ENCODE peak calls at places on chromosomes 7 and 10, in nine cellular contexts. I is sciatic nerve; Y is IMR-90; Q is DMS53; S is midbrain; T is activated CD4-positive, alpha-beta T cell treated with anti-CD3 and anti-CD28 coated beads, Interleukin-2, amount 10 ng/mL, durations not matched to agents 7 days and 5 days; O is CD8-positive, alpha-beta memory T cell; N is MM.1S; B is ELR. M is an unnamed sample.

GRCh38 chr10:77328272-77328816 is 309.3 kb downstream of the KCNMA1 start:
- DNase-seq in Y (peak; percentile 48), T (peak; percentile 16), B (peak; percentile 42), N (peak; percentile 37), I (no peak), O (no peak), Q (peak; percentile 52), S (no peak), M (peak; percentile 6)

GRCh38 chr7:81618400-81619014 is 151.3 kb downstream of the HGF start:
- DNase-seq in Q (peak; percentile 73), T (no peak), B (peak; percentile 93), S (no peak), I (no peak), O (no peak), Y (peak; percentile 98), N (no peak), M (no peak)

GRCh38 chr7:68504766-68505165 is 1093.5 kb upstream of the AUTS2 start:
- DNase-seq in B (no peak), N (no peak), Y (no peak), Q (no peak), T (no peak), O (no peak), S (no peak), I (no peak), M (no peak)

GRCh38 chr7:37182011-37182478 is 266.6 kb downstream of the ELMO1 start:
- DNase-seq in N (peak; percentile 56), T (peak; percentile 82), B (peak; percentile 72), I (peak; percentile 89), Q (peak; percentile 91), Y (peak; percentile 61), O (peak; percentile 73), S (peak; percentile 80), M (peak; percentile 92)

GRCh38 chr7:83547526-83547925 is 101.4 kb downstream of the SEMA3E start:
- DNase-seq in S (no peak), I (no peak), B (peak; percentile 20), N (peak; percentile 87), Q (peak; percentile 96), Y (peak; percentile 39), T (no peak), O (no peak), M (peak; percentile 29)

GRCh38 chr7:107799645-107800264 is 3.3 kb downstream of the SLC26A3 start:
- DNase-seq in O (no peak), Y (no peak), Q (no peak), B (no peak), I (no peak), S (no peak), N (no peak), T (no peak), M (no peak)

GRCh38 chr7:96224073-96224472 is 97.8 kb downstream of the SLC25A13 start:
- DNase-seq in Q (no peak), N (no peak), T (no peak), Y (no peak), O (no peak), I (no peak), B (no peak), S (no peak), M (no peak)

GRCh38 chr7:98000356-98000755 is 10.4 kb upstream of the OCM2 start:
- DNase-seq in N (peak; percentile 72), Q (no peak), S (no peak), I (no peak), O (no peak), T (no peak), B (no peak), Y (no peak), M (no peak)

GRCh38 chr10:52774600-52775106 is 2.1 kb upstream of the MBL2 start:
- DNase-seq in N (no peak), O (no peak), Q (no peak), Y (no peak), B (no peak), S (no peak), I (no peak), T (no peak), M (no peak)

GRCh38 chr7:78386520-78386919 is 587.9 kb downstream of the PHTF2 start:
- DNase-seq in S (no peak), O (no peak), N (no peak), B (no peak), I (no peak), Q (no peak), Y (no peak), T (no peak), M (no peak)

GRCh38 chr7:125644113-125644512 is 714.5 kb upstream of the POT1 start:
- DNase-seq in Y (no peak), N (no peak), I (no peak), O (no peak), B (no peak), T (no peak), S (no peak), Q (peak; percentile 48), M (no peak)

GRCh38 chr7:8263048-8263447 is 1.1 kb upstream of the ICA1 start:
- DNase-seq in N (no peak), S (no peak), T (no peak), I (no peak), B (no peak), Q (peak; percentile 65), Y (no peak), O (no peak), M (no peak)

GRCh38 chr10:78944658-78945333 is 124.0 kb upstream of the ZMIZ1 start:
- DNase-seq in Q (no peak), T (no peak), B (peak; percentile 79), Y (peak; percentile 98), N (no peak), O (no peak), I (peak; percentile 76), S (peak; percentile 10), M (no peak)

GRCh38 chr7:17989546-17989945 is 38.1 kb downstream of the PRPS1L1 start:
- DNase-seq in Q (no peak), O (no peak), I (no peak), S (no peak), B (peak; percentile 56), Y (peak; percentile 31), N (no peak), T (no peak), M (no peak)

GRCh38 chr10:110123594-110123993 is 83.8 kb upstream of the MXI1 start:
- DNase-seq in B (no peak), S (no peak), Q (no peak), O (no peak), N (peak; percentile 5), I (no peak), Y (no peak), T (no peak), M (no peak)

M was measured in NAMALWA.